ENCODE peak calls at places on chromosomes 6 and 20, in four cellular contexts. X, I, E and L are unnamed samples.

GRCh38 chr6:93416575-93417420 is 2.6 kb downstream of the EPHA7 start:
- DNase-seq in X (peak; percentile 37), I (no peak), E (no peak), L (peak; percentile 37)

GRCh38 chr6:101705866-101706265 is 312.4 kb downstream of the GRIK2 start:
- DNase-seq in X (no peak), I (no peak), E (no peak), L (no peak)

GRCh38 chr6:13724174-13724573 is 12.5 kb upstream of the RANBP9 start:
- DNase-seq in X (peak; percentile 76), I (no peak), E (no peak), L (no peak)

GRCh38 chr6:10084276-10084993 is 330.4 kb downstream of the TFAP2A start:
- DNase-seq in X (no peak), I (peak; percentile 30), E (no peak), L (no peak)

GRCh38 chr6:134145786-134146185 is 93.4 kb upstream of the SLC2A12 start:
- DNase-seq in X (no peak), I (no peak), E (no peak), L (no peak)

GRCh38 chr20:8581451-8582183 is 449.6 kb downstream of the PLCB1 start:
- DNase-seq in X (no peak), I (no peak), E (no peak), L (no peak)

GRCh38 chr6:140379919-140380318 is 1005.5 kb upstream of the CITED2 start:
- DNase-seq in X (no peak), I (no peak), E (no peak), L (no peak)

GRCh38 chr6:17298257-17298656 is 17.1 kb downstream of the RBM24 start:
- DNase-seq in X (no peak), I (no peak), E (no peak), L (no peak)